ENCODE peak calls at places on chromosomes 4 and X, in five cellular contexts. A is NCI-H1092, R is C1 segment of cervical spinal cord, F is iPS DF 6.9, P is brain microvascular endothelial cell. L is an unnamed sample.

GRCh38 chr4:183139058-183139740 is 40.1 kb downstream of the WWC2 start:
- DNase-seq in R (no peak), F (no peak), P (no peak), A (no peak), L (no peak)

GRCh38 chr4:52576326-52576725 is 82.8 kb downstream of the USP46 start:
- DNase-seq in R (no peak), P (no peak), A (no peak), F (no peak), L (no peak)

GRCh38 chrX:44873415-44874270 is 655 bp downstream of the KDM6A start:
- DNase-seq in R (peak; percentile 42), A (no peak), P (peak; percentile 51), F (no peak), L (peak; percentile 35)

GRCh38 chr4:7384003-7384928 is 50.5 kb downstream of the PSAPL1 start:
- DNase-seq in P (no peak), A (no peak), F (no peak), R (no peak), L (no peak)

GRCh38 chr4:28354874-28355273 is 1494.2 kb downstream of the STIM2 start:
- DNase-seq in P (no peak), F (no peak), A (no peak), R (no peak), L (no peak)

GRCh38 chrX:7941390-7942042 is 14.3 kb upstream of the PNPLA4 start:
- DNase-seq in R (no peak), A (peak; percentile 1), F (no peak), P (peak; percentile 14), L (no peak)

GRCh38 chr4:101961144-101961543 is 170.6 kb downstream of the BANK1 start:
- DNase-seq in R (no peak), F (no peak), A (no peak), P (peak; percentile 39), L (no peak)

GRCh38 chrX:148448686-148449085 is 51.7 kb upstream of the AFF2 start:
- DNase-seq in R (no peak), A (no peak), F (no peak), P (no peak), L (no peak)

GRCh38 chr4:121011780-121012340 is 60.5 kb downstream of the NDNF start:
- DNase-seq in A (no peak), F (no peak), R (no peak), P (no peak), L (no peak)

GRCh38 chr4:173794662-173795061 is 264.6 kb upstream of the HAND2 start:
- DNase-seq in F (no peak), R (no peak), P (no peak), A (no peak), L (no peak)

GRCh38 chr4:25358515-25359275 is 18.4 kb upstream of the ANAPC4 start:
- DNase-seq in F (no peak), P (no peak), A (no peak), R (no peak), L (no peak)

GRCh38 chr4:159158083-159158617 is 55.3 kb downstream of the RAPGEF2 start:
- DNase-seq in R (no peak), A (no peak), P (no peak), F (no peak), L (no peak)

GRCh38 chr4:92235741-92236140 is 68.0 kb upstream of the GRID2 start:
- DNase-seq in R (no peak), A (no peak), F (no peak), P (no peak), L (no peak)

GRCh38 chrX:133215747-133216146 is 2.4 kb downstream of the TFDP3 start:
- DNase-seq in F (no peak), A (no peak), R (no peak), P (peak; percentile 7), L (peak; percentile 15)

GRCh38 chr4:1752284-1753041 is 31.1 kb downstream of the TACC3 start:
- DNase-seq in P (no peak), R (no peak), F (no peak), A (no peak), L (no peak)

GRCh38 chr4:56844817-56845580 is 23.5 kb upstream of the SPINK2 start:
- DNase-seq in R (no peak), F (peak; percentile 66), A (no peak), P (no peak), L (no peak)

GRCh38 chrX:15242899-15243555 is 26.9 kb downstream of the ASB9 start:
- DNase-seq in P (peak; percentile 53), A (peak; percentile 46), R (no peak), F (peak; percentile 1), L (peak; percentile 27)

GRCh38 chr4:156665779-156666366 is 305.7 kb downstream of the PDGFC start:
- DNase-seq in A (no peak), R (no peak), F (no peak), P (no peak), L (no peak)

GRCh38 chr4:125244848-125245450 is 69.8 kb upstream of the FAT4 start:
- DNase-seq in P (no peak), F (no peak), A (peak; percentile 4), R (no peak), L (no peak)

GRCh38 chr4:173076903-173077629 is 91.5 kb upstream of the GALNT7 start:
- DNase-seq in R (no peak), A (no peak), P (no peak), F (no peak), L (no peak)

GRCh38 chr4:17595471-17596005 is 18.5 kb downstream of the LAP3 start:
- DNase-seq in F (no peak), A (no peak), R (no peak), P (no peak), L (no peak)

GRCh38 chrX:72308566-72309296 is 3.0 kb upstream of the CITED1 start:
- DNase-seq in P (peak; percentile 63), A (peak; percentile 59), R (no peak), F (peak; percentile 33), L (peak; percentile 85)

GRCh38 chr4:1057403-1057745 is 45.9 kb downstream of the FGFRL1 start:
- DNase-seq in F (no peak), R (no peak), P (no peak), A (no peak), L (no peak)

GRCh38 chr4:147725673-147726072 is 6.2 kb upstream of the ARHGAP10 start:
- DNase-seq in R (no peak), A (no peak), P (no peak), F (no peak), L (no peak)

GRCh38 chr4:109631709-109632108 is 71.5 kb downstream of the CASP6 start:
- DNase-seq in R (no peak), F (peak; percentile 18), P (no peak), A (no peak), L (peak; percentile 24)

GRCh38 chrX:155888139-155888538 is 7.0 kb downstream of the VAMP7 start:
- DNase-seq in F (no peak), A (no peak), P (peak; percentile 42), R (no peak), L (no peak)

GRCh38 chrX:113935516-113935915 is 648.4 kb upstream of the HTR2C start:
- DNase-seq in A (no peak), P (no peak), F (no peak), R (no peak), L (no peak)

GRCh38 chrX:71998836-71999509 is 88.3 kb downstream of the NHSL2 start:
- DNase-seq in P (no peak), R (no peak), F (no peak), A (no peak), L (no peak)

L was measured in glutamatergic neuron.